ENCODE peak calls at places on chromosomes 4 and X, in seven cellular contexts. One of them, this sample, is unnamed.

GRCh38 chr4:174316546-174316945 is 32.8 kb downstream of the CEP44 start:
- DNase-seq in kidney epithelial cell: no peak
- DNase-seq in stimulated activated naive CD4-positive, alpha-beta T cell: no peak
- DNase-seq in skeletal muscle cell: no peak
- DNase-seq in activated CD4-positive, CD25-positive, alpha-beta regulatory T cell treated with anti-CD3 and anti-CD28 coated beads, Interleukin-2, amount 50 U/mL, for 16 hours: no peak
- DNase-seq in stimulated activated naive B cell treated with anti-CD40 and anti-IgM and Interleukin-4, amounts not matched to agents 10 μg/mL and 1 μg/mL and 100 μg/mL, for 72 hours: no peak
- DNase-seq in T-helper 1 cell: no peak
- DNase-seq in this sample: no peak

GRCh38 chr4:20474119-20474518 is 222.4 kb downstream of the SLIT2 start:
- DNase-seq in kidney epithelial cell: no peak
- DNase-seq in stimulated activated naive CD4-positive, alpha-beta T cell: no peak
- DNase-seq in skeletal muscle cell: no peak
- DNase-seq in activated CD4-positive, CD25-positive, alpha-beta regulatory T cell treated with anti-CD3 and anti-CD28 coated beads, Interleukin-2, amount 50 U/mL, for 16 hours: no peak
- DNase-seq in stimulated activated naive B cell treated with anti-CD40 and anti-IgM and Interleukin-4, amounts not matched to agents 10 μg/mL and 1 μg/mL and 100 μg/mL, for 72 hours: no peak
- DNase-seq in T-helper 1 cell: no peak
- DNase-seq in this sample: no peak

GRCh38 chr4:1379801-1380331 is 26.4 kb downstream of the NKX1-1 start:
- DNase-seq in kidney epithelial cell: no peak
- DNase-seq in stimulated activated naive CD4-positive, alpha-beta T cell: no peak
- DNase-seq in skeletal muscle cell: no peak
- DNase-seq in activated CD4-positive, CD25-positive, alpha-beta regulatory T cell treated with anti-CD3 and anti-CD28 coated beads, Interleukin-2, amount 50 U/mL, for 16 hours: no peak
- DNase-seq in stimulated activated naive B cell treated with anti-CD40 and anti-IgM and Interleukin-4, amounts not matched to agents 10 μg/mL and 1 μg/mL and 100 μg/mL, for 72 hours: no peak
- DNase-seq in T-helper 1 cell: no peak
- DNase-seq in this sample: no peak

GRCh38 chr4:185395255-185395955 is at the start of gene LRP2BP:
- DNase-seq in kidney epithelial cell: no peak
- DNase-seq in stimulated activated naive CD4-positive, alpha-beta T cell: no peak
- DNase-seq in skeletal muscle cell: no peak
- DNase-seq in activated CD4-positive, CD25-positive, alpha-beta regulatory T cell treated with anti-CD3 and anti-CD28 coated beads, Interleukin-2, amount 50 U/mL, for 16 hours: no peak
- DNase-seq in stimulated activated naive B cell treated with anti-CD40 and anti-IgM and Interleukin-4, amounts not matched to agents 10 μg/mL and 1 μg/mL and 100 μg/mL, for 72 hours: no peak
- DNase-seq in T-helper 1 cell: no peak
- DNase-seq in this sample: no peak

GRCh38 chrX:9897761-9898161 is 69.4 kb upstream of the CLDN34 start:
- DNase-seq in kidney epithelial cell: no peak
- DNase-seq in stimulated activated naive CD4-positive, alpha-beta T cell: no peak
- DNase-seq in skeletal muscle cell: peak; percentile 83
- DNase-seq in activated CD4-positive, CD25-positive, alpha-beta regulatory T cell treated with anti-CD3 and anti-CD28 coated beads, Interleukin-2, amount 50 U/mL, for 16 hours: no peak
- DNase-seq in stimulated activated naive B cell treated with anti-CD40 and anti-IgM and Interleukin-4, amounts not matched to agents 10 μg/mL and 1 μg/mL and 100 μg/mL, for 72 hours: no peak
- DNase-seq in T-helper 1 cell: no peak
- DNase-seq in this sample: no peak

GRCh38 chrX:152928761-152929400 is 31.0 kb downstream of the ZNF185 start:
- DNase-seq in kidney epithelial cell: no peak
- DNase-seq in stimulated activated naive CD4-positive, alpha-beta T cell: no peak
- DNase-seq in skeletal muscle cell: no peak
- DNase-seq in activated CD4-positive, CD25-positive, alpha-beta regulatory T cell treated with anti-CD3 and anti-CD28 coated beads, Interleukin-2, amount 50 U/mL, for 16 hours: no peak
- DNase-seq in stimulated activated naive B cell treated with anti-CD40 and anti-IgM and Interleukin-4, amounts not matched to agents 10 μg/mL and 1 μg/mL and 100 μg/mL, for 72 hours: no peak
- DNase-seq in T-helper 1 cell: no peak
- DNase-seq in this sample: no peak

GRCh38 chrX:153588021-153588781 is 10.7 kb downstream of the CCNQ start:
- DNase-seq in kidney epithelial cell: no peak
- DNase-seq in stimulated activated naive CD4-positive, alpha-beta T cell: no peak
- DNase-seq in skeletal muscle cell: no peak
- DNase-seq in activated CD4-positive, CD25-positive, alpha-beta regulatory T cell treated with anti-CD3 and anti-CD28 coated beads, Interleukin-2, amount 50 U/mL, for 16 hours: no peak
- DNase-seq in stimulated activated naive B cell treated with anti-CD40 and anti-IgM and Interleukin-4, amounts not matched to agents 10 μg/mL and 1 μg/mL and 100 μg/mL, for 72 hours: no peak
- DNase-seq in T-helper 1 cell: no peak
- DNase-seq in this sample: no peak

GRCh38 chr4:52260507-52261302 is 209.6 kb downstream of the SPATA18 start:
- DNase-seq in kidney epithelial cell: no peak
- DNase-seq in stimulated activated naive CD4-positive, alpha-beta T cell: no peak
- DNase-seq in skeletal muscle cell: no peak
- DNase-seq in activated CD4-positive, CD25-positive, alpha-beta regulatory T cell treated with anti-CD3 and anti-CD28 coated beads, Interleukin-2, amount 50 U/mL, for 16 hours: no peak
- DNase-seq in stimulated activated naive B cell treated with anti-CD40 and anti-IgM and Interleukin-4, amounts not matched to agents 10 μg/mL and 1 μg/mL and 100 μg/mL, for 72 hours: no peak
- DNase-seq in T-helper 1 cell: no peak
- DNase-seq in this sample: no peak

GRCh38 chr4:108113229-108113628 is 55.5 kb downstream of the LEF1 start:
- DNase-seq in kidney epithelial cell: no peak
- DNase-seq in stimulated activated naive CD4-positive, alpha-beta T cell: peak; percentile 61
- DNase-seq in skeletal muscle cell: no peak
- DNase-seq in activated CD4-positive, CD25-positive, alpha-beta regulatory T cell treated with anti-CD3 and anti-CD28 coated beads, Interleukin-2, amount 50 U/mL, for 16 hours: no peak
- DNase-seq in stimulated activated naive B cell treated with anti-CD40 and anti-IgM and Interleukin-4, amounts not matched to agents 10 μg/mL and 1 μg/mL and 100 μg/mL, for 72 hours: no peak
- DNase-seq in T-helper 1 cell: no peak
- DNase-seq in this sample: peak; percentile 77

GRCh38 chr4:98838977-98839618 is 89.8 kb downstream of the EIF4E start:
- DNase-seq in kidney epithelial cell: peak; percentile 5
- DNase-seq in stimulated activated naive CD4-positive, alpha-beta T cell: no peak
- DNase-seq in skeletal muscle cell: peak; percentile 8
- DNase-seq in activated CD4-positive, CD25-positive, alpha-beta regulatory T cell treated with anti-CD3 and anti-CD28 coated beads, Interleukin-2, amount 50 U/mL, for 16 hours: no peak
- DNase-seq in stimulated activated naive B cell treated with anti-CD40 and anti-IgM and Interleukin-4, amounts not matched to agents 10 μg/mL and 1 μg/mL and 100 μg/mL, for 72 hours: no peak
- DNase-seq in T-helper 1 cell: no peak
- DNase-seq in this sample: no peak

GRCh38 chr4:69147334-69147733 is 51.1 kb downstream of the UGT2B7 start:
- DNase-seq in kidney epithelial cell: no peak
- DNase-seq in stimulated activated naive CD4-positive, alpha-beta T cell: no peak
- DNase-seq in skeletal muscle cell: no peak
- DNase-seq in activated CD4-positive, CD25-positive, alpha-beta regulatory T cell treated with anti-CD3 and anti-CD28 coated beads, Interleukin-2, amount 50 U/mL, for 16 hours: no peak
- DNase-seq in stimulated activated naive B cell treated with anti-CD40 and anti-IgM and Interleukin-4, amounts not matched to agents 10 μg/mL and 1 μg/mL and 100 μg/mL, for 72 hours: no peak
- DNase-seq in T-helper 1 cell: no peak
- DNase-seq in this sample: no peak

GRCh38 chr4:55347610-55348228 is 1.7 kb downstream of the SRD5A3 start:
- DNase-seq in kidney epithelial cell: no peak
- DNase-seq in stimulated activated naive CD4-positive, alpha-beta T cell: no peak
- DNase-seq in skeletal muscle cell: no peak
- DNase-seq in activated CD4-positive, CD25-positive, alpha-beta regulatory T cell treated with anti-CD3 and anti-CD28 coated beads, Interleukin-2, amount 50 U/mL, for 16 hours: no peak
- DNase-seq in stimulated activated naive B cell treated with anti-CD40 and anti-IgM and Interleukin-4, amounts not matched to agents 10 μg/mL and 1 μg/mL and 100 μg/mL, for 72 hours: no peak
- DNase-seq in T-helper 1 cell: no peak
- DNase-seq in this sample: no peak

GRCh38 chr4:186557061-186557460 is 1.7 kb upstream of the MTNR1A start:
- DNase-seq in kidney epithelial cell: no peak
- DNase-seq in stimulated activated naive CD4-positive, alpha-beta T cell: no peak
- DNase-seq in skeletal muscle cell: peak; percentile 4
- DNase-seq in activated CD4-positive, CD25-positive, alpha-beta regulatory T cell treated with anti-CD3 and anti-CD28 coated beads, Interleukin-2, amount 50 U/mL, for 16 hours: no peak
- DNase-seq in stimulated activated naive B cell treated with anti-CD40 and anti-IgM and Interleukin-4, amounts not matched to agents 10 μg/mL and 1 μg/mL and 100 μg/mL, for 72 hours: no peak
- DNase-seq in T-helper 1 cell: no peak
- DNase-seq in this sample: no peak

GRCh38 chr4:62377700-62378099 is 1177.6 kb downstream of the ADGRL3 start:
- DNase-seq in kidney epithelial cell: no peak
- DNase-seq in stimulated activated naive CD4-positive, alpha-beta T cell: no peak
- DNase-seq in skeletal muscle cell: no peak
- DNase-seq in activated CD4-positive, CD25-positive, alpha-beta regulatory T cell treated with anti-CD3 and anti-CD28 coated beads, Interleukin-2, amount 50 U/mL, for 16 hours: no peak
- DNase-seq in stimulated activated naive B cell treated with anti-CD40 and anti-IgM and Interleukin-4, amounts not matched to agents 10 μg/mL and 1 μg/mL and 100 μg/mL, for 72 hours: no peak
- DNase-seq in T-helper 1 cell: no peak
- DNase-seq in this sample: no peak

GRCh38 chr4:183098080-183098722 is 856 bp upstream of the WWC2 start:
- DNase-seq in kidney epithelial cell: no peak
- DNase-seq in stimulated activated naive CD4-positive, alpha-beta T cell: peak; percentile 23
- DNase-seq in skeletal muscle cell: no peak
- DNase-seq in activated CD4-positive, CD25-positive, alpha-beta regulatory T cell treated with anti-CD3 and anti-CD28 coated beads, Interleukin-2, amount 50 U/mL, for 16 hours: no peak
- DNase-seq in stimulated activated naive B cell treated with anti-CD40 and anti-IgM and Interleukin-4, amounts not matched to agents 10 μg/mL and 1 μg/mL and 100 μg/mL, for 72 hours: peak; percentile 2
- DNase-seq in T-helper 1 cell: peak; percentile 18
- DNase-seq in this sample: no peak

GRCh38 chr4:6907658-6908191 is 1.9 kb upstream of the TBC1D14 start:
- DNase-seq in kidney epithelial cell: no peak
- DNase-seq in stimulated activated naive CD4-positive, alpha-beta T cell: no peak
- DNase-seq in skeletal muscle cell: no peak
- DNase-seq in activated CD4-positive, CD25-positive, alpha-beta regulatory T cell treated with anti-CD3 and anti-CD28 coated beads, Interleukin-2, amount 50 U/mL, for 16 hours: no peak
- DNase-seq in stimulated activated naive B cell treated with anti-CD40 and anti-IgM and Interleukin-4, amounts not matched to agents 10 μg/mL and 1 μg/mL and 100 μg/mL, for 72 hours: no peak
- DNase-seq in T-helper 1 cell: no peak
- DNase-seq in this sample: no peak

GRCh38 chr4:144646523-144647094 is 653 bp downstream of the HHIP start:
- DNase-seq in kidney epithelial cell: no peak
- DNase-seq in stimulated activated naive CD4-positive, alpha-beta T cell: no peak
- DNase-seq in skeletal muscle cell: no peak
- DNase-seq in activated CD4-positive, CD25-positive, alpha-beta regulatory T cell treated with anti-CD3 and anti-CD28 coated beads, Interleukin-2, amount 50 U/mL, for 16 hours: no peak
- DNase-seq in stimulated activated naive B cell treated with anti-CD40 and anti-IgM and Interleukin-4, amounts not matched to agents 10 μg/mL and 1 μg/mL and 100 μg/mL, for 72 hours: no peak
- DNase-seq in T-helper 1 cell: no peak
- DNase-seq in this sample: no peak